ENCODE peak calls at places on chromosomes 6 and 20, in seven cellular contexts. One of them, this sample, is unnamed. For H3K9me3 and H3K4me1, the result is how much of the 10 kb centered on the place peaks cover.

GRCh38 chr6:3088446-3088845 is 20.2 kb downstream of the RIPK1 start:
- DNase-seq in tibial nerve: no peak
- DNase-seq in mammary epithelial cell: peak
- DNase-seq in GM23248: peak
- DNase-seq in K562: no peak
- DNase-seq in thoracic aorta: no peak
- DNase-seq in cardiac muscle cell: peak
- DNase-seq in this sample: no peak

GRCh38 chr20:22579119-22579427 is 5.3 kb downstream of the FOXA2 start:
- DNase-seq in cardiac muscle cell: no peak
- DNase-seq in GM23248: no peak
- DNase-seq in tibial nerve: no peak
- DNase-seq in mammary epithelial cell: no peak
- DNase-seq in K562: no peak
- DNase-seq in thoracic aorta: no peak
- DNase-seq in this sample: no peak

GRCh38 chr6:107819217-107819616 is 4.9 kb downstream of the SCML4 start:
- DNase-seq in thoracic aorta: no peak
- DNase-seq in GM23248: peak
- DNase-seq in K562: no peak
- DNase-seq in tibial nerve: no peak
- DNase-seq in cardiac muscle cell: no peak
- DNase-seq in mammary epithelial cell: peak
- DNase-seq in this sample: no peak

GRCh38 chr6:152815230-152815922 is 64.8 kb downstream of the VIP start:
- DNase-seq in GM23248: no peak
- DNase-seq in K562: no peak
- DNase-seq in tibial nerve: no peak
- DNase-seq in cardiac muscle cell: no peak
- DNase-seq in thoracic aorta: no peak
- DNase-seq in mammary epithelial cell: no peak
- DNase-seq in this sample: no peak

GRCh38 chr20:20711413-20711812 is 1.0 kb downstream of the RALGAPA2 start:
- DNase-seq in GM23248: no peak
- DNase-seq in cardiac muscle cell: no peak
- DNase-seq in mammary epithelial cell: peak
- DNase-seq in tibial nerve: no peak
- DNase-seq in thoracic aorta: no peak
- DNase-seq in K562: no peak
- DNase-seq in this sample: no peak

GRCh38 chr20:4713401-4713800 is 8.3 kb upstream of the PRND start:
- DNase-seq in tibial nerve: no peak
- DNase-seq in K562: no peak
- DNase-seq in thoracic aorta: no peak
- DNase-seq in cardiac muscle cell: no peak
- DNase-seq in mammary epithelial cell: peak
- DNase-seq in GM23248: peak
- DNase-seq in this sample: no peak

GRCh38 chr20:973785-974194 is 28.3 kb downstream of the RSPO4 start:
- DNase-seq in thoracic aorta: no peak
- DNase-seq in K562: peak
- DNase-seq in mammary epithelial cell: peak
- DNase-seq in cardiac muscle cell: peak
- DNase-seq in tibial nerve: no peak
- DNase-seq in GM23248: peak
- DNase-seq in this sample: no peak

GRCh38 chr20:19921349-19921793 is 95.8 kb upstream of the NAA20 start:
- DNase-seq in thoracic aorta: no peak
- DNase-seq in K562: no peak
- DNase-seq in GM23248: peak
- DNase-seq in mammary epithelial cell: no peak
- DNase-seq in cardiac muscle cell: no peak
- DNase-seq in tibial nerve: no peak
- DNase-seq in this sample: no peak

GRCh38 chr20:62237772-62238568 is at the start of gene OSBPL2:
- DNase-seq in tibial nerve: peak
- DNase-seq in cardiac muscle cell: peak
- DNase-seq in GM23248: peak
- DNase-seq in thoracic aorta: peak
- DNase-seq in K562: peak
- DNase-seq in mammary epithelial cell: peak
- DNase-seq in this sample: peak

GRCh38 chr6:155444952-155445903 is 10.4 kb downstream of the NOX3 start:
- DNase-seq in cardiac muscle cell: no peak
- DNase-seq in thoracic aorta: no peak
- DNase-seq in K562: no peak
- DNase-seq in mammary epithelial cell: no peak
- DNase-seq in tibial nerve: no peak
- DNase-seq in GM23248: no peak
- DNase-seq in this sample: no peak

GRCh38 chr20:17541596-17541995 is 10.4 kb upstream of the BFSP1 start:
- DNase-seq in cardiac muscle cell: no peak
- DNase-seq in K562: no peak
- DNase-seq in mammary epithelial cell: no peak
- DNase-seq in thoracic aorta: no peak
- DNase-seq in GM23248: no peak
- DNase-seq in tibial nerve: no peak
- DNase-seq in this sample: no peak

GRCh38 chr20:30511322-30512030 is 746.0 kb upstream of the DEFB115 start:
- DNase-seq in cardiac muscle cell: no peak
- DNase-seq in mammary epithelial cell: no peak
- DNase-seq in tibial nerve: no peak
- DNase-seq in GM23248: no peak
- DNase-seq in thoracic aorta: no peak
- DNase-seq in K562: no peak
- DNase-seq in this sample: no peak
- H3K9me3 ChIP-seq in cardiac muscle cell: under half
- H3K9me3 ChIP-seq in mammary epithelial cell: under half
- H3K9me3 ChIP-seq in tibial nerve: under half
- H3K9me3 ChIP-seq in GM23248: under half
- H3K9me3 ChIP-seq in thoracic aorta: under half
- H3K9me3 ChIP-seq in K562: under half
- H3K9me3 ChIP-seq in this sample: under half

GRCh38 chr20:36969478-36970186 is 18.1 kb upstream of the SAMHD1 start:
- DNase-seq in K562: no peak
- DNase-seq in thoracic aorta: no peak
- DNase-seq in cardiac muscle cell: no peak
- DNase-seq in GM23248: no peak
- DNase-seq in tibial nerve: no peak
- DNase-seq in mammary epithelial cell: no peak
- DNase-seq in this sample: no peak
- H3K4me1 ChIP-seq in K562: under half
- H3K4me1 ChIP-seq in thoracic aorta: under half
- H3K4me1 ChIP-seq in cardiac muscle cell: under half
- H3K4me1 ChIP-seq in GM23248: under half
- H3K4me1 ChIP-seq in tibial nerve: under half
- H3K4me1 ChIP-seq in mammary epithelial cell: under half
- H3K4me1 ChIP-seq in this sample: under half

GRCh38 chr6:4849628-4850027 is 73.4 kb downstream of the CDYL start:
- DNase-seq in cardiac muscle cell: no peak
- DNase-seq in thoracic aorta: no peak
- DNase-seq in tibial nerve: no peak
- DNase-seq in K562: no peak
- DNase-seq in mammary epithelial cell: no peak
- DNase-seq in GM23248: no peak
- DNase-seq in this sample: no peak
- H3K9me3 ChIP-seq in cardiac muscle cell: under half
- H3K9me3 ChIP-seq in thoracic aorta: under half
- H3K9me3 ChIP-seq in tibial nerve: under half
- H3K9me3 ChIP-seq in K562: under half
- H3K9me3 ChIP-seq in mammary epithelial cell: under half
- H3K9me3 ChIP-seq in GM23248: under half
- H3K9me3 ChIP-seq in this sample: under half

GRCh38 chr6:124964084-124964763 is 2.0 kb downstream of the RNF217 start:
- DNase-seq in thoracic aorta: no peak
- DNase-seq in GM23248: peak
- DNase-seq in mammary epithelial cell: no peak
- DNase-seq in tibial nerve: no peak
- DNase-seq in K562: no peak
- DNase-seq in cardiac muscle cell: peak
- DNase-seq in this sample: no peak
- H3K4me1 ChIP-seq in thoracic aorta: half or more
- H3K4me1 ChIP-seq in GM23248: under half
- H3K4me1 ChIP-seq in mammary epithelial cell: under half
- H3K4me1 ChIP-seq in tibial nerve: under half
- H3K4me1 ChIP-seq in K562: under half
- H3K4me1 ChIP-seq in cardiac muscle cell: under half
- H3K4me1 ChIP-seq in this sample: under half

GRCh38 chr6:5054427-5054873 is 30.7 kb upstream of the PPP1R3G start:
- DNase-seq in tibial nerve: no peak
- DNase-seq in mammary epithelial cell: no peak
- DNase-seq in cardiac muscle cell: peak
- DNase-seq in K562: no peak
- DNase-seq in GM23248: peak
- DNase-seq in thoracic aorta: no peak
- DNase-seq in this sample: no peak

GRCh38 chr6:5055118-5055517 is 30.0 kb upstream of the PPP1R3G start:
- DNase-seq in K562: no peak
- DNase-seq in cardiac muscle cell: no peak
- DNase-seq in thoracic aorta: no peak
- DNase-seq in mammary epithelial cell: no peak
- DNase-seq in GM23248: no peak
- DNase-seq in tibial nerve: no peak
- DNase-seq in this sample: no peak

GRCh38 chr6:5053864-5054426 is 31.2 kb upstream of the PPP1R3G start:
- DNase-seq in GM23248: peak
- DNase-seq in tibial nerve: no peak
- DNase-seq in thoracic aorta: no peak
- DNase-seq in K562: no peak
- DNase-seq in mammary epithelial cell: no peak
- DNase-seq in cardiac muscle cell: no peak
- DNase-seq in this sample: no peak

GRCh38 chr6:5051394-5051793 is 33.7 kb upstream of the PPP1R3G start:
- DNase-seq in tibial nerve: no peak
- DNase-seq in thoracic aorta: no peak
- DNase-seq in K562: no peak
- DNase-seq in mammary epithelial cell: no peak
- DNase-seq in GM23248: no peak
- DNase-seq in cardiac muscle cell: no peak
- DNase-seq in this sample: no peak

DNA sequence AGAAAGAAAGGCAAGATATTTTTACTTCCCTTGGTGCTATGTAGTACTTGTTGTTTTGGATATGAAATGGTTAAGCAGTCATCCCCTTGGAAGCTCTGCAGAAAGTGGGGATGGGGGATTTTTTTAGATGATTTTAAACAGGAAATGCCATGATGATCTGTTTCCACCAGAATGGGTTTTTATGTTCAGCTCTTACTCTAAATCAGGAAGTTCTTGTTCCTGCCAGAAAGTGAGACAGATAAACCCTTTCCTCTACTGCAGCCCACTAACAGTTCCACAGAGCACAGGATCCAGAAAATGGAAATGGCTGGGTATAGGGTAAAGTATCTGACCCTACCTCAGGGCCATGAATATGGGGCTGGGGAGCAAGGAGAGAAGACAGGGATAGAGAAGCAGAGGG is 32.1 kb upstream of the PPP1R3G start:
- DNase-seq in GM23248: no peak
- DNase-seq in K562: no peak
- DNase-seq in cardiac muscle cell: peak
- DNase-seq in tibial nerve: no peak
- DNase-seq in mammary epithelial cell: no peak
- DNase-seq in thoracic aorta: no peak
- DNase-seq in this sample: no peak
- H3K9me3 ChIP-seq in GM23248: under half
- H3K9me3 ChIP-seq in K562: under half
- H3K9me3 ChIP-seq in cardiac muscle cell: under half
- H3K9me3 ChIP-seq in tibial nerve: under half
- H3K9me3 ChIP-seq in mammary epithelial cell: under half
- H3K9me3 ChIP-seq in thoracic aorta: under half
- H3K9me3 ChIP-seq in this sample: under half

DNA sequence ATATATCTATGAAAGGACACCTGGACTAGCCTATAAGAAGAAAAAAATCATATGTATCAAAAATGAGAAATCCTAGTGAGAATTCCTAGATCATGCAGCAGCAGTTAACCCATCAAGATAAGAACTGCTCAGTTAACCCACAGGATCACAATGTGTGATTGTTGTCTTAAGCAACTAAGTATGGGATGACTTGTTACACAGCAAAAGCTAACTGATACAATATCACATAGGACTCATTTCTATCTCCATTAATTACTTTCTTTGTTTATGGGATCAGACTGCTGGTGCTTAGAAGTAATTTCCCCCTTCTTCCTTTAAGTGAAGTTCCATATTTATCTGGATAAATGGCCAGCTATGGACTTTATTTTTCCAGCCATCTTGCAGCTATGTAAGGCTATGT is 280.8 kb upstream of the MARCKS start:
- DNase-seq in thoracic aorta: no peak
- DNase-seq in tibial nerve: no peak
- DNase-seq in GM23248: no peak
- DNase-seq in K562: no peak
- DNase-seq in mammary epithelial cell: no peak
- DNase-seq in cardiac muscle cell: no peak
- DNase-seq in this sample: no peak
- H3K4me1 ChIP-seq in thoracic aorta: under half
- H3K4me1 ChIP-seq in tibial nerve: under half
- H3K4me1 ChIP-seq in GM23248: under half
- H3K4me1 ChIP-seq in K562: under half
- H3K4me1 ChIP-seq in mammary epithelial cell: under half
- H3K4me1 ChIP-seq in cardiac muscle cell: under half
- H3K4me1 ChIP-seq in this sample: under half